ENCODE peak calls at places on chromosomes 3 and 15, in seven cellular contexts. C is ACHN; L is activated CD8-positive, alpha-beta memory T cell treated with anti-CD3 and anti-CD28 coated beads for 1 hour; E is CD8-positive, alpha-beta T cell; Q is activated naive CD4-positive, alpha-beta T cell treated with anti-CD3 and anti-CD28 coated beads, Interleukin-2, amount 10 ng/mL, durations not matched to agents 7 days and 5 days; P is ELR; R is HAP-1. J is an unnamed sample.

GRCh38 chr3:46276497-46277099 is 34.3 kb downstream of the CCR3 start:
- DNase-seq in E (peak; percentile 59), C (peak; percentile 24), R (peak; percentile 7), L (peak; percentile 61), Q (peak; percentile 83), P (peak; percentile 49), J (peak; percentile 91)

GRCh38 chr3:165885558-165886270 is 48.5 kb upstream of the BCHE start:
- DNase-seq in C (no peak), R (no peak), E (no peak), P (no peak), L (no peak), Q (no peak), J (no peak)

GRCh38 chr15:24075420-24076089 is 388.4 kb upstream of the NDN start:
- DNase-seq in R (no peak), C (no peak), E (no peak), P (no peak), Q (no peak), L (no peak), J (no peak)

GRCh38 chr3:117692416-117692995 is 982.9 kb downstream of the TUSC7 start:
- DNase-seq in R (no peak), E (no peak), Q (no peak), C (no peak), P (peak; percentile 94), L (no peak), J (no peak)

GRCh38 chr3:185279582-185280138 is 25.8 kb upstream of the EHHADH start:
- DNase-seq in E (no peak), P (no peak), L (no peak), Q (no peak), C (no peak), R (no peak), J (no peak)

GRCh38 chr15:63905558-63906265 is 72.0 kb upstream of the HERC1 start:
- DNase-seq in Q (no peak), P (peak; percentile 35), C (no peak), R (no peak), L (no peak), E (no peak), J (no peak)

GRCh38 chr15:77607111-77607893 is 25.4 kb downstream of the LINGO1 start:
- DNase-seq in P (peak; percentile 32), C (no peak), L (no peak), R (no peak), Q (no peak), E (no peak), J (no peak)

GRCh38 chr3:115623414-115623868 is at the start of gene GAP43:
- DNase-seq in Q (no peak), R (peak; percentile 53), L (no peak), E (no peak), C (peak; percentile 26), P (peak; percentile 73), J (no peak)

GRCh38 chr3:42369832-42370231 is 40.6 kb downstream of the LYZL4 start:
- DNase-seq in C (no peak), P (no peak), L (no peak), Q (no peak), R (no peak), E (no peak), J (no peak)

GRCh38 chr3:8638994-8639393 is 5.6 kb downstream of the SSUH2 start:
- DNase-seq in C (no peak), Q (no peak), P (no peak), E (no peak), R (no peak), L (no peak), J (no peak)

GRCh38 chr3:37967252-37967881 is 23.2 kb upstream of the VILL start:
- DNase-seq in Q (peak; percentile 76), L (peak; percentile 22), C (peak; percentile 67), R (peak; percentile 42), P (peak; percentile 74), E (no peak), J (peak; percentile 80)

GRCh38 chr15:69422336-69422895 is 8.3 kb downstream of the KIF23 start:
- DNase-seq in E (no peak), R (no peak), C (no peak), P (no peak), L (no peak), Q (no peak), J (no peak)

GRCh38 chr3:188349276-188349962 is 195.5 kb downstream of the LPP start:
- DNase-seq in Q (no peak), R (no peak), P (no peak), E (no peak), C (peak; percentile 51), L (no peak), J (no peak)

GRCh38 chr3:141796436-141797166 is 33.4 kb downstream of the GRK7 start:
- DNase-seq in C (no peak), L (peak; percentile 52), R (no peak), E (peak; percentile 19), Q (peak; percentile 82), P (no peak), J (peak; percentile 89)

GRCh38 chr15:89198934-89199333 is 22.4 kb downstream of the RLBP1 start:
- DNase-seq in P (no peak), R (no peak), C (no peak), Q (no peak), L (no peak), E (no peak), J (no peak)

GRCh38 chr3:114231616-114232015 is 5.8 kb downstream of the ZNF80 start:
- DNase-seq in P (no peak), Q (peak; percentile 54), E (peak; percentile 15), R (no peak), C (no peak), L (no peak), J (peak; percentile 80)

GRCh38 chr3:46736006-46736872 is 18.6 kb upstream of the PRSS50 start:
- DNase-seq in Q (no peak), C (no peak), L (no peak), P (no peak), E (no peak), R (no peak), J (no peak)